ENCODE peak calls at places on chromosomes 4 and X, in four cellular contexts. N, E, L and A are unnamed samples.

GRCh38 chrX:1506916-1507315 is 30.1 kb downstream of the P2RY8 start:
- DNase-seq in N (no peak), E (no peak), L (no peak), A (no peak)

GRCh38 chrX:71917621-71918341 is 7.1 kb downstream of the NHSL2 start:
- DNase-seq in N (no peak), L (no peak), E (no peak), A (no peak)

GRCh38 chrX:1465261-1466231 is 12.8 kb upstream of the ASMTL start:
- DNase-seq in N (no peak), E (peak; percentile 15), L (no peak), A (no peak)

GRCh38 chr4:6568689-6569332 is 6.2 kb upstream of the MAN2B2 start:
- DNase-seq in L (no peak), E (no peak), N (no peak), A (no peak)

GRCh38 chr4:89563431-89563830 is 255.8 kb upstream of the GPRIN3 start:
- DNase-seq in E (no peak), N (no peak), L (no peak), A (no peak)

GRCh38 chrX:70033348-70033747 is 16.4 kb downstream of the AWAT2 start:
- DNase-seq in E (no peak), L (peak; percentile 42), N (peak; percentile 36), A (peak; percentile 26)

GRCh38 chrX:43962636-43963035 is 10.6 kb downstream of the NDP start:
- DNase-seq in L (no peak), E (no peak), N (no peak), A (no peak)

GRCh38 chrX:139429913-139430312 is 100.6 kb upstream of the F9 start:
- DNase-seq in L (no peak), E (no peak), N (no peak), A (no peak)

GRCh38 chr4:116500225-116500624 is 585.2 kb downstream of the TRAM1L1 start:
- DNase-seq in L (no peak), E (no peak), N (no peak), A (no peak)

GRCh38 chr4:152209772-152210493 is 326.0 kb downstream of the FBXW7 start:
- DNase-seq in L (no peak), E (no peak), N (no peak), A (no peak)

GRCh38 chr4:683982-684571 is 4.9 kb downstream of the SLC49A3 start:
- DNase-seq in N (peak; percentile 54), L (peak; percentile 69), E (peak; percentile 79), A (peak; percentile 78)

GRCh38 chr4:25440478-25441030 is 63.5 kb downstream of the ANAPC4 start:
- DNase-seq in N (no peak), E (peak; percentile 50), L (no peak), A (no peak)

GRCh38 chrX:72545990-72546389 is 26.7 kb downstream of the HDAC8 start:
- DNase-seq in N (no peak), L (no peak), E (no peak), A (no peak)

GRCh38 chrX:135596495-135596894 is 76.0 kb downstream of the INTS6L start:
- DNase-seq in L (peak; percentile 39), N (peak; percentile 45), E (no peak), A (peak; percentile 28)

GRCh38 chr4:55409468-55410171 is 13.9 kb downstream of the TMEM165 start:
- DNase-seq in N (no peak), L (peak; percentile 25), E (no peak), A (peak; percentile 16)

GRCh38 chr4:145937990-145938611 is 522 bp downstream of the ZNF827 start:
- DNase-seq in L (peak; percentile 53), E (no peak), N (peak; percentile 3), A (peak; percentile 70)

GRCh38 chr4:81196126-81196650 is 18.8 kb downstream of the PRKG2 start:
- DNase-seq in L (no peak), N (no peak), E (no peak), A (no peak)

GRCh38 chr4:34200535-34200934 is 2043.8 kb downstream of the ARAP2 start:
- DNase-seq in E (no peak), L (no peak), N (no peak), A (no peak)

GRCh38 chrX:119935215-119935893 is 8.2 kb downstream of the NKAP start:
- DNase-seq in E (no peak), L (no peak), N (no peak), A (no peak)

GRCh38 chr4:16034010-16034829 is 49.6 kb downstream of the PROM1 start:
- DNase-seq in N (no peak), L (no peak), E (no peak), A (no peak)

GRCh38 chr4:54271464-54271863 is 42.4 kb downstream of the PDGFRA start:
- DNase-seq in N (no peak), L (no peak), E (no peak), A (no peak)

GRCh38 chr4:156198511-156198910 is 244.8 kb upstream of the CTSO start:
- DNase-seq in E (no peak), L (no peak), N (no peak), A (no peak)

GRCh38 chrX:115690554-115691216 is 129.7 kb downstream of the PLS3 start:
- DNase-seq in L (peak; percentile 59), E (peak; percentile 29), N (peak; percentile 84), A (peak; percentile 29)

GRCh38 chr4:123020285-123020684 is 97.9 kb upstream of the NUDT6 start:
- DNase-seq in L (no peak), N (no peak), E (no peak), A (no peak)

GRCh38 chr4:2175990-2176698 is 65.8 kb downstream of the HAUS3 start:
- DNase-seq in N (no peak), L (no peak), E (no peak), A (no peak)

GRCh38 chrX:20362268-20363002 is 95.7 kb upstream of the RPS6KA3 start:
- DNase-seq in N (no peak), E (no peak), L (no peak), A (no peak)
- TF ChIP-seq CTCF in N (no peak), E (no peak), L (no peak), A (no peak)

GRCh38 chr4:137934921-137935320 is 307.2 kb downstream of the SLC7A11 start:
- DNase-seq in N (no peak), E (no peak), L (no peak), A (no peak)
- TF ChIP-seq CTCF in N (no peak), E (no peak), L (no peak), A (no peak)

GRCh38 chr4:77047037-77047436 is 28.8 kb downstream of the CCNI start:
- DNase-seq in L (no peak), N (no peak), E (no peak), A (no peak)
- TF ChIP-seq CTCF in L (peak; percentile 30), N (peak; percentile 54), E (peak; percentile 36), A (no peak)

DNA sequence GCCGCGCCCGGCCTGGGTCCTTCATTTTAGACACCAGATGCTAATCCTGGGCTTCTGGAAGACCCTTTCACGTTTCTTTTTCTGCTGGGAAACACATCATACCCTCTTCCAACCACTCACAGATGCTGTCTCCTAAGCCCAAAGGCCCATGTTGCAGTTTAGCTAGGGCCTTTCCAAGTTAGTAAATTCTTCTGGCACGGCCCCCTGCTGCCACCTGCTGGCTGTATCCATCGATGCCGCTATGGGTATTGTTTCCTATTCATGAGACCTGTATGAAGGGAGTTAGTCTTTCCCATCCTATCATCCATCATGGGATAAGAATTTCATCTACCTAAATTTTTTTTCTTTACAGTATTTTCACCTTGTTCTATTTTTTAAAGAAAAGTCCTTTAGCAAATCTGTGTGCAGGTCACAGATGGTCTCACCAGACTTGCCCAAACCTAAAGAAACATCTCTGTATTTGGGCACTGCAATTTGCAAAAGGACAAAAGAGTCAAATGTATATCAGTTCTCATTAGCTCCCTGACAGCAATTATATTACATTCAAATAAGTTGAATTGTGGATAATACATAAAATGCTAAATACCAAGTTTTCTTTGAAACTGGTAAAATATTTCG is 37.8 kb upstream of the SLC9A7 start:
- DNase-seq in L (peak; percentile 65), N (peak; percentile 62), E (peak; percentile 72), A (peak; percentile 46)
- TF ChIP-seq CTCF in L (peak; percentile 54), N (peak; percentile 82), E (peak; percentile 71), A (no peak)

DNA sequence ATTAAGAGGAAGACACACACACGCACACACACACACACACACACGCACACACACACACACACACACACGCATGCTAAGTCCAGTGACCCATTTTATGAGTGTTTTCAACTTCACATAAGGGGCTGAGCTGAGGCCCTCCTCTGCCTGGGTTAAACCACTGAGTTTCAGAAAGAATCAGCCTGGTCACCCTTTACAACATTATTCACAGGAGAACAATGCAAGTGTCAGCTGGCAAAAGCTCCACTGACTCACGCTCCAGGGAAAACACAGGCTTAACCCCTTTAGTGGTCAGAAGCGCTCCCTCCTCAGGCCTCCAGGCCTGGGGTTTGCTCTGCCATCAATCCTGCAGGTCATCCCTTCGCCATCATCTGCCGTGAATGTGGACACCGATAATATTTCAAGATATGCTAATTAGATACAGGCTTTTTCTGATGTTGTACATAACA is 46.9 kb downstream of the ACOX3 start:
- DNase-seq in E (peak; percentile 63), L (no peak), N (peak; percentile 26), A (no peak)
- TF ChIP-seq CTCF in E (no peak), L (no peak), N (no peak), A (no peak)

GRCh38 chr4:139084425-139085093 is 69.0 kb downstream of the NOCT start:
- DNase-seq in L (no peak), N (no peak), E (no peak), A (no peak)
- TF ChIP-seq CTCF in L (no peak), N (no peak), E (no peak), A (no peak)

DNA sequence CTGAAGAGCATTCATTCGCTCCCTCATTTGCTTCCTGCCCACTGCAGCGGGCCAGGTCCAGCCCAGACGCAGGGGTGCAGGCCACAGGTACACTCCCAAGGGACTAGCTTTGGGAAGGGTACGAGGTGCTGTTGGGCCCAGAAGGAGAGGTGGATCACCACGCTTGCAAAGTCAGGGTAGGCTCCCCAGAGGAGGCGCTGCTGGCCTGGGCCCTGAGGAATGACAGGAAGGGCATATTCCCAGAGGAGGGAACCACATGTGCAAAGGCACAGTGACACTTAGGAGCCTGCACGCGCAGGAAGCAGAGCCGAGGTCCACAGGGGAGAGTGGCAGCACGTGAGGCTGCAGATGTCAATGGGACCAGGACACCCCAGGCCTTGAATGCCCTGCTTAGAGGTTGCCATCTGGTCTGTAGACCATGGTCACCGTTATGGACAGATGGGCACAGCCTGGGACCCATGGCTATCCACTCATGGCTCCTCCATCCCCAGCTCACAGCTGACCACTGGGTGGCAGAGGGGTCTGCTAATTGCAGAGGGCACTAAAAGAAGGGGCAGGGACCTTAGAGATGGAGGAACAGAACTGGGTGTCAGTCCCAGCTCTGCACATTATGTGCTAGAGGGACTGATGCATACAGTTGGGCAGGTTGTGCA is 7.9 kb downstream of the HTRA3 start:
- DNase-seq in E (no peak), L (no peak), N (no peak), A (no peak)
- TF ChIP-seq CTCF in E (no peak), L (no peak), N (no peak), A (no peak)

GRCh38 chr4:153573881-153574807 is 108.0 kb downstream of the TMEM131L start:
- DNase-seq in L (peak; percentile 43), N (no peak), E (peak; percentile 84), A (peak; percentile 34)

GRCh38 chr4:153573221-153573620 is 107.1 kb downstream of the TMEM131L start:
- DNase-seq in N (no peak), E (no peak), L (no peak), A (no peak)

GRCh38 chr4:153579410-153579809 is 104.7 kb upstream of the TLR2 start:
- DNase-seq in E (no peak), L (no peak), N (no peak), A (no peak)

GRCh38 chr4:153577053-153577452 is 107.0 kb upstream of the TLR2 start:
- DNase-seq in N (no peak), E (no peak), L (no peak), A (no peak)

GRCh38 chr4:153576443-153576774 is 107.7 kb upstream of the TLR2 start:
- DNase-seq in E (no peak), N (no peak), L (no peak), A (no peak)
- TF ChIP-seq CTCF in E (no peak), N (no peak), L (no peak), A (no peak)

GRCh38 chrX:153063315-153063714 is 7.0 kb downstream of the PNMA3 start:
- DNase-seq in N (no peak), E (no peak), L (no peak), A (no peak)
- TF ChIP-seq CTCF in N (no peak), E (no peak), L (no peak), A (no peak)